ENCODE peak calls at places on chromosomes 13 and 19, in four cellular contexts. B is A549, I is uterus, U is gastrocnemius medialis. E is an unnamed sample.

GRCh38 chr13:20465218-20465879 is 60.3 kb downstream of the CRYL1 start:
- DNase-seq in B (peak; percentile 7), I (no peak), U (no peak), E (peak; percentile 42)

GRCh38 chr19:45125975-45126493 is 33.1 kb downstream of the PPP1R37 start:
- DNase-seq in B (peak; percentile 76), I (peak; percentile 27), U (peak; percentile 30), E (peak; percentile 85)

GRCh38 chr13:80817979-80818378 is 477.1 kb upstream of the SPRY2 start:
- DNase-seq in B (no peak), I (no peak), U (no peak), E (no peak)

GRCh38 chr13:44155422-44156293 is 218.0 kb upstream of the SERP2 start:
- DNase-seq in B (no peak), I (peak; percentile 86), U (peak; percentile 43), E (peak; percentile 73)

GRCh38 chr13:24738366-24738847 is 25.6 kb upstream of the RNF17 start:
- DNase-seq in B (no peak), I (no peak), U (no peak), E (no peak)

GRCh38 chr13:48054601-48055000 is 17.1 kb downstream of the NUDT15 start:
- DNase-seq in B (no peak), I (no peak), U (no peak), E (no peak)

GRCh38 chr19:44582581-44583265 is 30.6 kb upstream of the IGSF23 start:
- DNase-seq in B (peak; percentile 65), I (no peak), U (no peak), E (peak; percentile 55)

GRCh38 chr13:28530729-28531194 is 35.8 kb upstream of the FLT1 start:
- DNase-seq in B (no peak), I (no peak), U (no peak), E (no peak)

GRCh38 chr19:1260749-1261511 is 8.2 kb upstream of the CIRBP start:
- DNase-seq in B (peak; percentile 95), I (peak; percentile 99), U (peak; percentile 94), E (peak; percentile 98)

GRCh38 chr19:1917926-1918325 is 12.7 kb downstream of the ADAT3 start:
- DNase-seq in B (no peak), I (no peak), U (no peak), E (no peak)

GRCh38 chr19:30171138-30171635 is 201.0 kb upstream of the ZNF536 start:
- DNase-seq in B (no peak), I (no peak), U (no peak), E (no peak)

GRCh38 chr13:39306639-39307589 is 268.7 kb downstream of the NHLRC3 start:
- DNase-seq in B (no peak), I (no peak), U (no peak), E (no peak)

GRCh38 chr13:40536443-40537113 is 129.9 kb downstream of the FOXO1 start:
- DNase-seq in B (peak; percentile 30), I (no peak), U (peak; percentile 65), E (peak; percentile 52)

GRCh38 chr13:34671136-34671535 is 270.9 kb upstream of the NBEA start:
- DNase-seq in B (no peak), I (no peak), U (peak; percentile 49), E (no peak)

GRCh38 chr19:45323671-45324081 is 1.0 kb upstream of the CKM start:
- DNase-seq in B (no peak), I (no peak), U (peak; percentile 72), E (peak; percentile 14)

GRCh38 chr19:38287604-38288003 is 16.4 kb upstream of the C19orf33 start:
- DNase-seq in B (no peak), I (no peak), U (no peak), E (no peak)

GRCh38 chr13:80945328-80945727 is 604.4 kb upstream of the SPRY2 start:
- DNase-seq in B (peak; percentile 8), I (no peak), U (no peak), E (no peak)

GRCh38 chr13:29802621-29803020 is 47.8 kb downstream of the UBL3 start:
- DNase-seq in B (no peak), I (no peak), U (no peak), E (no peak)

GRCh38 chr19:371501-372160 is 27.0 kb upstream of the MIER2 start:
- DNase-seq in B (no peak), I (no peak), U (no peak), E (no peak)

GRCh38 chr19:13163609-13164364 is 13.6 kb downstream of the IER2 start:
- DNase-seq in B (peak; percentile 94), I (peak; percentile 88), U (peak; percentile 42), E (peak; percentile 80)

GRCh38 chr19:13160557-13160956 is 10.3 kb downstream of the IER2 start:
- DNase-seq in B (peak; percentile 63), I (no peak), U (no peak), E (no peak)

GRCh38 chr19:13165091-13165997 is 15.1 kb downstream of the IER2 start:
- DNase-seq in B (peak; percentile 24), I (no peak), U (no peak), E (no peak)

GRCh38 chr19:13164370-13165090 is 14.3 kb downstream of the IER2 start:
- DNase-seq in B (peak; percentile 91), I (peak; percentile 65), U (no peak), E (peak; percentile 75)

GRCh38 chr19:13162749-13163608 is 12.8 kb downstream of the IER2 start:
- DNase-seq in B (peak; percentile 99), I (peak; percentile 97), U (peak; percentile 95), E (peak; percentile 99)
- H3K4me1 ChIP-seq in B (peaks cover 59% of the 10 kb centered on the region), I (peaks cover 16% of the 10 kb centered on the region), U (peaks cover 26% of the 10 kb centered on the region), E (peaks cover 48% of the 10 kb centered on the region)

GRCh38 chr19:12932392-12933286 is 872 bp downstream of the FARSA start:
- DNase-seq in B (no peak), I (no peak), U (no peak), E (no peak)
- TF ChIP-seq CTCF in B (no peak), I (no peak), U (no peak), E (no peak)

GRCh38 chr19:15124572-15125231 is 17.5 kb downstream of the SYDE1 start:
- DNase-seq in B (no peak), I (no peak), U (no peak), E (peak; percentile 76)
- TF ChIP-seq POLR2A in B (no peak), I (no peak), U (no peak), E (peak; percentile 20)

GRCh38 chr13:64311948-64312347 is 2896.3 kb upstream of the PCDH20 start:
- DNase-seq in B (no peak), I (no peak), U (no peak), E (no peak)
- H3K4me1 ChIP-seq in B (no peaks in the 10 kb centered on the region), I (no peaks in the 10 kb centered on the region), U (no peaks in the 10 kb centered on the region), E (no peaks in the 10 kb centered on the region)

GRCh38 chr19:18117692-18118378 is 20.3 kb downstream of the MAST3 start:
- DNase-seq in B (peak; percentile 70), I (peak; percentile 94), U (peak; percentile 73), E (peak; percentile 95)
- TF ChIP-seq CTCF in B (no peak), I (no peak), U (no peak), E (no peak)

DNA sequence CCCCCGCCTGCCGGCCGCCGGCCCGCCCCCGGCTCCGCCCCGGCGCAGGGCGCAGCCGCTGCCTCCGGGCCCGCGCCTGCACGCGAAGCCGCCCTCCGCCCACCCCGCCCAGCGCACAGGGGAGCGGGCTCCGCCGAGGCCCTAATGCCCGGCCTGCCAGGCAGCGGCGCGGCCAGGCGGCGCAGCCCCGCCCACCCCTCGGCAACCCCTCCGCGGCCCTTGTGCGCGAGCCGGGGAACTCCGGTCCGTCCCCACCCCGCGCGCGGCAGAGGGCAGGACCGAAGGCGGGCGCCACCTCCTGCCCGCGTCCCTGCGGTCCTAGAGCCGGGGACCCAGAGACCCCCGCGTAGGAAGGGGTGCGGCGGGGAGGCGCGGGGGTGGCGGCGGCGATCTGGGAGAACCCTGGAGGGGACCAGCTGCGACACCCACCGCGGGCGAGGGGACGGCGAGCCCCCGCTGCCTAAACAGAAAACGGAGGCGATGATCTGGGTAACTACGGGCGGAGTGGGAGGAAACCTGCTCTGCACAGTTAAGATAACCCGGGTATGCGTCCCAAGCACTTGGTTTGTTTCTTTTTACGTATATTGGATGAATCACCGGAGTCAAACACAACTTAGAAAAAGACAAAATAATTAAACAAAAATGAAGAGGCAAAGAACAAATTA is 351 bp upstream of the USP12 start:
- DNase-seq in B (peak; percentile 85), I (peak; percentile 91), U (peak; percentile 86), E (peak; percentile 96)
- TF ChIP-seq POLR2A in B (peak; percentile 26), I (peak; percentile 38), U (no peak), E (peak; percentile 26)

GRCh38 chr13:51243227-51243626 is 21.0 kb downstream of the FAM124A start:
- DNase-seq in B (no peak), I (no peak), U (no peak), E (no peak)
- H3K4me1 ChIP-seq in B (no peaks in the 10 kb centered on the region), I (no peaks in the 10 kb centered on the region), U (no peaks in the 10 kb centered on the region), E (peaks cover 7% of the 10 kb centered on the region)

GRCh38 chr13:103328899-103329298 is 262.7 kb upstream of the SLC10A2 start:
- DNase-seq in B (no peak), I (no peak), U (no peak), E (no peak)
- TF ChIP-seq CTCF in B (no peak), I (no peak), U (no peak), E (no peak)

GRCh38 chr19:23052349-23052748 is 49.4 kb upstream of the ZNF728 start:
- DNase-seq in B (no peak), I (no peak), U (no peak), E (no peak)
- TF ChIP-seq POLR2A in B (no peak), I (no peak), U (no peak), E (no peak)

GRCh38 chr19:4380254-4380727 is 20.1 kb downstream of the SH3GL1 start:
- DNase-seq in B (no peak), I (peak; percentile 27), U (no peak), E (no peak)
- H3K4me1 ChIP-seq in B (peaks cover 48% of the 10 kb centered on the region), I (peaks cover 13% of the 10 kb centered on the region), U (peaks cover 50% of the 10 kb centered on the region), E (peaks cover 27% of the 10 kb centered on the region)

E was measured in transverse colon.